ENCODE peak calls at places on chromosomes 5 and 9, in ten cellular contexts. L is nephron progenitor cell; U is stimulated activated CD8-positive, alpha-beta memory T cell treated with anti-CD3 and anti-CD28 coated beads, Interleukin-4, amount 100 ng/mL, for 24 hours; Z is AG04449; Y is ELF-1; O is heart left ventricle; D is stimulated activated CD4-positive, alpha-beta T cell treated with anti-CD3 and anti-CD28 coated beads, Interleukin-2, amount 100 ng/mL, for 48 hours; Q is pancreas; V is cardiac fibroblast; C is Right ventricle myocardium inferior. X is an unnamed sample.

GRCh38 chr9:35659340-35659739 is 1.2 kb downstream of the CCDC107 start:
- DNase-seq in L (no peak), U (no peak), Z (no peak), Y (no peak), O (peak; percentile 65), D (no peak), Q (no peak), V (peak; percentile 82), C (no peak), X (peak; percentile 75)

GRCh38 chr5:111392181-111392580 is 120.2 kb downstream of the STARD4 start:
- DNase-seq in L (no peak), U (no peak), Z (no peak), Y (no peak), O (no peak), D (no peak), Q (no peak), V (no peak), C (no peak), X (no peak)

GRCh38 chr5:55994502-55994997 is at the start of gene IL6ST:
- DNase-seq in L (no peak), U (peak; percentile 24), Z (no peak), Y (no peak), O (no peak), D (no peak), Q (no peak), V (peak; percentile 93), C (no peak), X (peak; percentile 57)

GRCh38 chr5:1017056-1017455 is 8.5 kb downstream of the NKD2 start:
- DNase-seq in L (no peak), U (no peak), Z (no peak), Y (no peak), O (peak; percentile 13), D (no peak), Q (peak; percentile 60), V (no peak), C (peak; percentile 66), X (no peak)

GRCh38 chr5:150208187-150209015 is 18.5 kb downstream of the SLC6A7 start:
- DNase-seq in L (no peak), U (no peak), Z (no peak), Y (no peak), O (no peak), D (no peak), Q (no peak), V (peak; percentile 21), C (no peak), X (peak; percentile 74)

GRCh38 chr5:138870611-138871010 is 4.5 kb downstream of the LRRTM2 start:
- DNase-seq in L (no peak), U (no peak), Z (no peak), Y (no peak), O (no peak), D (no peak), Q (no peak), V (no peak), C (no peak), X (no peak)

GRCh38 chr9:80664327-80665210 is 1024.8 kb downstream of the TLE1 start:
- DNase-seq in L (no peak), U (no peak), Z (no peak), Y (no peak), O (no peak), D (no peak), Q (no peak), V (no peak), C (no peak), X (no peak)

GRCh38 chr5:64147849-64148441 is 17.7 kb upstream of the RNF180 start:
- DNase-seq in L (peak; percentile 69), U (no peak), Z (no peak), Y (peak; percentile 72), O (peak; percentile 66), D (no peak), Q (peak; percentile 60), V (peak; percentile 68), C (peak; percentile 79), X (peak; percentile 25)

GRCh38 chr9:129801504-129801903 is 1.5 kb upstream of the TOR1B start:
- DNase-seq in L (no peak), U (no peak), Z (no peak), Y (peak; percentile 17), O (no peak), D (no peak), Q (no peak), V (no peak), C (no peak), X (no peak)

GRCh38 chr5:159156839-159157238 is 52.5 kb downstream of the RNF145 start:
- DNase-seq in L (peak; percentile 33), U (no peak), Z (no peak), Y (peak; percentile 55), O (no peak), D (peak; percentile 23), Q (no peak), V (peak; percentile 86), C (no peak), X (peak; percentile 86)

GRCh38 chr5:93130623-93131022 is 450.4 kb downstream of the NR2F1-AS1 start:
- DNase-seq in L (no peak), U (no peak), Z (no peak), Y (peak; percentile 12), O (peak; percentile 32), D (no peak), Q (no peak), V (peak; percentile 20), C (no peak), X (no peak)

GRCh38 chr9:88814521-88815101 is 176.7 kb upstream of the S1PR3 start:
- DNase-seq in L (no peak), U (no peak), Z (peak; percentile 70), Y (no peak), O (peak; percentile 89), D (no peak), Q (no peak), V (peak; percentile 82), C (no peak), X (peak; percentile 98)

GRCh38 chr5:157172408-157172807 is 6.3 kb upstream of the GARIN3 start:
- DNase-seq in L (no peak), U (peak; percentile 84), Z (no peak), Y (peak; percentile 15), O (no peak), D (peak; percentile 77), Q (no peak), V (no peak), C (no peak), X (no peak)

GRCh38 chr5:135859656-135860055 is 25.2 kb downstream of the SLC25A48 start:
- DNase-seq in L (no peak), U (no peak), Z (no peak), Y (no peak), O (no peak), D (no peak), Q (no peak), V (no peak), C (no peak), X (no peak)

GRCh38 chr9:95936579-95937075 is 61.1 kb downstream of the ERCC6L2 start:
- DNase-seq in L (no peak), U (no peak), Z (no peak), Y (no peak), O (no peak), D (no peak), Q (no peak), V (no peak), C (no peak), X (no peak)

GRCh38 chr5:111513175-111513520 is 813 bp upstream of the STARD4 start:
- DNase-seq in L (no peak), U (no peak), Z (no peak), Y (no peak), O (no peak), D (no peak), Q (no peak), V (no peak), C (no peak), X (no peak)

GRCh38 chr9:79674052-79674777 is 102.5 kb downstream of the TLE4 start:
- DNase-seq in L (no peak), U (no peak), Z (no peak), Y (no peak), O (no peak), D (no peak), Q (no peak), V (no peak), C (no peak), X (no peak)

GRCh38 chr9:122179054-122179689 is 19.5 kb downstream of the MORN5 start:
- DNase-seq in L (no peak), U (no peak), Z (no peak), Y (no peak), O (no peak), D (no peak), Q (no peak), V (no peak), C (no peak), X (no peak)

GRCh38 chr5:38420246-38420645 is 136.2 kb downstream of the LIFR start:
- DNase-seq in L (no peak), U (no peak), Z (no peak), Y (no peak), O (no peak), D (no peak), Q (no peak), V (no peak), C (no peak), X (no peak)

GRCh38 chr9:7653262-7653661 is 146.3 kb downstream of the DMAC1 start:
- DNase-seq in L (no peak), U (no peak), Z (no peak), Y (no peak), O (no peak), D (no peak), Q (no peak), V (peak; percentile 0), C (no peak), X (no peak)

GRCh38 chr9:6072442-6072841 is 57.0 kb upstream of the RANBP6 start:
- DNase-seq in L (no peak), U (no peak), Z (no peak), Y (no peak), O (no peak), D (no peak), Q (no peak), V (no peak), C (no peak), X (no peak)

GRCh38 chr9:110316255-110316921 is 21.3 kb downstream of the TXNDC8 start:
- DNase-seq in L (no peak), U (no peak), Z (no peak), Y (no peak), O (no peak), D (no peak), Q (no peak), V (peak; percentile 30), C (no peak), X (no peak)

GRCh38 chr5:175889910-175890684 is 18.7 kb downstream of the CPLX2 start:
- DNase-seq in L (no peak), U (no peak), Z (no peak), Y (no peak), O (no peak), D (no peak), Q (no peak), V (no peak), C (no peak), X (no peak)

GRCh38 chr5:92687793-92688467 is 893.1 kb downstream of the NR2F1-AS1 start:
- DNase-seq in L (no peak), U (no peak), Z (no peak), Y (peak; percentile 29), O (no peak), D (no peak), Q (no peak), V (peak; percentile 73), C (no peak), X (peak; percentile 71)

GRCh38 chr5:167578977-167579700 is 712.3 kb upstream of the WWC1 start:
- DNase-seq in L (no peak), U (no peak), Z (no peak), Y (no peak), O (no peak), D (no peak), Q (no peak), V (peak; percentile 47), C (no peak), X (no peak)

GRCh38 chr9:27519466-27520465 is 4.3 kb upstream of the IFNK start:
- DNase-seq in L (no peak), U (no peak), Z (no peak), Y (no peak), O (no peak), D (no peak), Q (no peak), V (no peak), C (no peak), X (no peak)

GRCh38 chr9:129648092-129648763 is 6.3 kb upstream of the ASB6 start:
- DNase-seq in L (peak; percentile 67), U (no peak), Z (no peak), Y (no peak), O (no peak), D (no peak), Q (no peak), V (no peak), C (no peak), X (no peak)

GRCh38 chr9:98229620-98230019 is 25.8 kb downstream of the TBC1D2 start:
- DNase-seq in L (no peak), U (no peak), Z (no peak), Y (no peak), O (no peak), D (no peak), Q (no peak), V (no peak), C (no peak), X (no peak)